ENCODE peak calls at places on chromosomes 1 and 21, in four cellular contexts. B is GM12865, H is HFF-Myc, L is fibroblast of pulmonary artery. W is an unnamed sample.

GRCh38 chr1:27508139-27508665 is 18.2 kb upstream of the WASF2 start:
- DNase-seq in H (no peak), B (peak), L (no peak), W (no peak)

GRCh38 chr1:115829023-115829674 is 11.8 kb downstream of the NHLH2 start:
- DNase-seq in L (peak), H (peak), B (no peak), W (peak)

GRCh38 chr21:44942566-44942965 is 2.7 kb downstream of the SLX9 start:
- DNase-seq in L (no peak), H (no peak), B (no peak), W (no peak)

GRCh38 chr1:34681481-34682451 is 73.1 kb upstream of the GJB5 start:
- DNase-seq in L (peak), H (peak), B (peak), W (peak)

GRCh38 chr1:54709547-54710292 is 5.9 kb upstream of the TTC4 start:
- DNase-seq in L (no peak), B (no peak), H (no peak), W (no peak)

GRCh38 chr1:161502641-161503393 is 2.4 kb upstream of the FCGR2A start:
- DNase-seq in L (peak), B (no peak), H (no peak), W (peak)

GRCh38 chr21:35197191-35197590 is 148.1 kb upstream of the RUNX1 start:
- DNase-seq in B (no peak), L (no peak), H (no peak), W (no peak)

GRCh38 chr1:171438441-171438840 is 46.9 kb upstream of the PRRC2C start:
- DNase-seq in H (peak), B (no peak), L (peak), W (peak)

GRCh38 chr21:32412998-32413504 is 545 bp downstream of the EVA1C start:
- DNase-seq in L (peak), H (no peak), B (no peak), W (no peak)

GRCh38 chr21:45863751-45864150 is 117.8 kb upstream of the COL6A1 start:
- DNase-seq in B (no peak), H (no peak), L (no peak), W (no peak)

GRCh38 chr1:208540724-208541123 is 296.5 kb upstream of the PLXNA2 start:
- DNase-seq in H (no peak), B (no peak), L (no peak), W (no peak)

GRCh38 chr1:5595531-5596170 is 396.6 kb downstream of the NPHP4 start:
- DNase-seq in L (no peak), B (no peak), H (no peak), W (no peak)

GRCh38 chr1:227546055-227546454 is 17.3 kb upstream of the ZNF678 start:
- DNase-seq in L (no peak), H (no peak), B (no peak), W (no peak)

GRCh38 chr1:17957588-17958267 is 149.9 kb upstream of the IGSF21 start:
- DNase-seq in B (no peak), H (no peak), L (no peak), W (no peak)

GRCh38 chr1:219495737-219496408 is 117.0 kb downstream of the ZC3H11B start:
- DNase-seq in L (no peak), H (no peak), B (no peak), W (no peak)

GRCh38 chr1:216902669-216903388 is 179.6 kb upstream of the ESRRG start:
- DNase-seq in L (peak), B (no peak), H (no peak), W (peak)

GRCh38 chr21:28336299-28336698 is 656.4 kb downstream of the LTN1 start:
- DNase-seq in L (peak), H (peak), B (peak), W (peak)

GRCh38 chr1:202599669-202600431 is 110.4 kb downstream of the SYT2 start:
- DNase-seq in B (peak), L (peak), H (no peak), W (peak)

GRCh38 chr1:202283379-202283844 is 58.3 kb downstream of the UBE2T start:
- DNase-seq in H (peak), B (no peak), L (peak), W (peak)

GRCh38 chr1:63690966-63691365 is 82.9 kb upstream of the ROR1 start:
- DNase-seq in H (no peak), L (no peak), B (no peak), W (no peak)

GRCh38 chr1:17194133-17194475 is 10.8 kb upstream of the PADI1 start:
- DNase-seq in L (no peak), H (no peak), B (no peak), W (no peak)

GRCh38 chr1:151579436-151580225 is 32.2 kb upstream of the SNX27 start:
- DNase-seq in L (peak), H (no peak), B (no peak), W (peak)

GRCh38 chr1:166839600-166840308 is 479 bp downstream of the POGK start:
- DNase-seq in H (no peak), L (peak), B (peak), W (peak)

GRCh38 chr1:60982539-60982938 is 99.8 kb upstream of the NFIA start:
- DNase-seq in L (no peak), H (no peak), B (no peak), W (no peak)

GRCh38 chr1:52296345-52296744 is 69.7 kb downstream of the CC2D1B start:
- DNase-seq in H (peak), L (peak), B (peak), W (peak)

GRCh38 chr1:109726007-109726406 is 14.0 kb downstream of the GSTM5 start:
- DNase-seq in B (no peak), H (no peak), L (no peak), W (no peak)

GRCh38 chr1:236111527-236112331 is 30.6 kb upstream of the GPR137B start:
- DNase-seq in L (no peak), B (no peak), H (no peak), W (no peak)

GRCh38 chr1:10494754-10495474 is 20.2 kb downstream of the PEX14 start:
- DNase-seq in B (peak), H (no peak), L (peak), W (peak)

GRCh38 chr21:20443558-20444155 is 554.6 kb upstream of the NCAM2 start:
- DNase-seq in B (peak), L (no peak), H (no peak), W (peak)

GRCh38 chr21:28746166-28746565 is 246.5 kb downstream of the LTN1 start:
- DNase-seq in B (no peak), L (no peak), H (no peak), W (no peak)

GRCh38 chr1:165235158-165235776 is 121.2 kb downstream of the LMX1A start:
- DNase-seq in H (no peak), L (no peak), B (no peak), W (no peak)

GRCh38 chr1:29331731-29332130 is 95.4 kb downstream of the PTPRU start:
- DNase-seq in H (no peak), B (no peak), L (no peak), W (no peak)

GRCh38 chr1:78165816-78166215 is 120.0 kb downstream of the GIPC2 start:
- DNase-seq in B (no peak), L (no peak), H (no peak), W (peak)

GRCh38 chr1:5820026-5820421 is 172.2 kb downstream of the NPHP4 start:
- DNase-seq in B (no peak), L (no peak), H (no peak), W (no peak)

GRCh38 chr1:244778356-244778755 is 57.1 kb upstream of the COX20 start:
- DNase-seq in B (no peak), H (peak), L (peak), W (peak)

GRCh38 chr1:204466416-204467405 is 27.9 kb downstream of the PIK3C2B start:
- DNase-seq in L (no peak), H (no peak), B (no peak), W (no peak)

GRCh38 chr1:76203132-76203531 is 128.6 kb downstream of the ST6GALNAC3 start:
- DNase-seq in L (no peak), B (no peak), H (no peak), W (no peak)

GRCh38 chr1:20160034-20160433 is 20.9 kb downstream of the PLA2G2F start:
- DNase-seq in B (no peak), H (no peak), L (no peak), W (peak)

GRCh38 chr1:202857136-202857610 is 31.8 kb downstream of the RABIF start:
- DNase-seq in H (no peak), L (no peak), B (no peak), W (no peak)

DNA sequence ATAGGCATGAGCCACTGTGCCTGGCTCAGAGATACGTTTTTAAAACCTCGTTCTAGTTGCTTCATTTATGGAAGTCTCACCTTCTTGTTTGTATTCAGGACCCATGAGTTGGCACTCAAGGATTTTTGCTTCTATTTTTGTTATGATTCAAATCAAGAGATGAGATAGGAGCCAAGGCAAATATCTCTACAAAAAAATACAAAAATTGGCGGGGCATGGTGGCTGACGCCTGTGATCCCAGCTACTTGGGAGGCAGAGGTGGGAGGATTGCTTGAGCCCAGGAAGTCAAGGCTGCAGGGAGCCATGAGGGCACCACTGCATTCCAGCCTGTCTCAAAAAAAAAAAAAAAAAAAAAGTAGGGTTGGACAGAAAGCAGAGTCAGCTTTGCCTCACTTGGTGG is 36.8 kb upstream of the ERRFI1 start:
- DNase-seq in B (no peak), H (no peak), L (no peak), W (no peak)
- H3K4me3 ChIP-seq in B (no peak), H (no peak), L (no peak), W (no peak)

GRCh38 chr1:206590025-206590834 is 22.0 kb downstream of the EIF2D start:
- DNase-seq in B (peak), H (no peak), L (peak), W (peak)
- TF ChIP-seq CTCF in B (peak), H (peak), L (peak), W (peak)

GRCh38 chr1:158177705-158178450 is 2.8 kb upstream of the CD1D start:
- DNase-seq in H (no peak), L (peak), B (no peak), W (peak)
- H3K4me3 ChIP-seq in H (peak), L (peak), B (no peak), W (peak)

GRCh38 chr1:26094677-26095383 is 16.8 kb upstream of the PDIK1L start:
- DNase-seq in B (no peak), L (peak), H (no peak), W (peak)
- TF ChIP-seq CTCF in B (no peak), L (peak), H (no peak), W (peak)

DNA sequence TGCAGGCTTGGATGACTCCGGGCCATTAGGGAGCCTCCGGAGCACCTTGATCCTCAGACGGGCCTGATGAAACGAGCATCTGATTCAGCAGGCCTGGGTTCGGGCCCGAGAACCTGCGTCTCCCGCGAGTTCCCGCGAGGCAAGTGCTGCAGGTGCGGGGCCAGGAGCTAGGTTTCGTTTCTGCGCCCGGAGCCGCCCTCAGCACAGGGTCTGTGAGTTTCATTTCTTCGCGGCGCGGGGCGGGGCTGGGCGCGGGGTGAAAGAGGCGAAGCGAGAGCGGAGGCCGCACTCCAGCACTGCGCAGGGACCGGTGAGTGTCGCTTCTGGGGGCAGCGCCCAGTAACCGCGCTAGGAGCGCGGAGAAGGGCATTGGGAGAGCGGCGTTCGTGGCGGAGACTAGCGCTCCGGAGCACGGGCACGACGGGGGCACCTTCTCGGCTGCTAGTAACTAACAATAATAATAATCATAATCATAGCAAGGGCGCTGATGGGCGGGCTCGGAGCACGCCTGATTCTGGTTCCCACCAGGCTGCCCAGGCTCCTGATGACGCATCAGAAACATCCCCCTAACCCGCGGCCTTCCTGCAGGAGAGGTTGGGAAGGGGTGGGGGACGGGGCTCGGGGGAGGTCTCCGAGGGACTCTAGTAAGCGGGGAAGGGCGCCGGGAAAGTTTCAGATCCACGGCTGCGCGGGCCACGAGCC is at the start of gene MX1:
- DNase-seq in L (peak), H (no peak), B (peak), W (peak)
- H3K4me3 ChIP-seq in L (peak), H (peak), B (peak), W (peak)

DNA sequence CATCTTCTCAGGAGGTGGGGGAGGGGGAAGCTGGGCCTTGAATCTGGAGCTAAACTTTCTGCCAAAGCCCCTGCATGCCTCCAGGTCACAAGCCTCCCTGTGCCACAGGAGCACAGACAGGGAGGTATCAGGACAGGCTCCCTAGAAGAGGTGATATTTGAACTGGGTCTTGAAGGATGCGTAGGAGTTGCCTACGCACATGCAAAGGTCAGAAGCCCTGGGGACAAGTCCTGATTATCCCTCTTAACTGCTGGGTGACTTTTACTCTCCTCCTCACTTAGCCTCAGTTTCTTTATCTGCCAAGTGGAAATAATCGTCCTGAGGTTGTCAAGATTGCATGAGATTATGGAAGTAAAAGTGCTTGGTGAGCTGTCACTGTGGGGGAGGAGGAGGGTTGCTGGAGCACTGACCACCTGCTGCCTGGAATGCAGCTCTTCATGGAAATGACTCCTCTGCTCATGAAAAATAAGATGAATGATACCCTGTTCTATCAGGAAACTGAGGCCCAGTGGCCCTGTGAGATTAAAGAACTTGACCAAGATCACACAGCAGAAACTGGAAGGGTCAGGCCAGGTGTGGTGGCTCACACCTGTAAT is 50.6 kb upstream of the LAPTM5 start:
- DNase-seq in L (no peak), B (no peak), H (no peak), W (no peak)
- TF ChIP-seq CTCF in L (no peak), B (no peak), H (no peak), W (peak)

GRCh38 chr21:33686386-33686785 is 44.1 kb downstream of the ITSN1 start:
- DNase-seq in B (peak), H (no peak), L (no peak), W (no peak)
- H3K4me3 ChIP-seq in B (no peak), H (no peak), L (no peak), W (no peak)

GRCh38 chr1:73860421-73860950 is 337.5 kb downstream of the LRRIQ3 start:
- DNase-seq in H (no peak), L (no peak), B (no peak), W (no peak)

GRCh38 chr1:73862343-73862742 is 335.6 kb downstream of the LRRIQ3 start:
- DNase-seq in H (no peak), L (no peak), B (no peak), W (no peak)

GRCh38 chr1:73854527-73854926 is 343.4 kb downstream of the LRRIQ3 start:
- DNase-seq in L (no peak), B (no peak), H (no peak), W (no peak)

GRCh38 chr1:73859227-73859626 is 338.7 kb downstream of the LRRIQ3 start:
- DNase-seq in L (no peak), B (no peak), H (no peak), W (no peak)
- TF ChIP-seq CTCF in L (no peak), B (no peak), H (no peak), W (no peak)

W was measured in choroid plexus epithelial cell.